ENCODE peak calls at places on chromosomes 2 and 18, in eight cellular contexts. X, D, S, J, W, E, C and B are unnamed samples.

GRCh38 chr2:127394464-127394863 is 6.7 kb upstream of the MAP3K2 start:
- DNase-seq in X (no peak), D (no peak), S (no peak), J (no peak), W (no peak), E (no peak), C (no peak), B (no peak)

GRCh38 chr2:150013011-150013410 is 425.4 kb upstream of the MMADHC start:
- DNase-seq in X (no peak), D (no peak), S (no peak), J (no peak), W (no peak), E (peak), C (no peak), B (no peak)

GRCh38 chr2:66233981-66234380 is 200.9 kb upstream of the MEIS1 start:
- DNase-seq in X (no peak), D (no peak), S (no peak), J (no peak), W (no peak), E (no peak), C (no peak), B (no peak)

GRCh38 chr2:7566382-7566881 is 649.2 kb downstream of the RNF144A start:
- DNase-seq in X (no peak), D (no peak), S (no peak), J (no peak), W (no peak), E (no peak), C (no peak), B (no peak)

GRCh38 chr2:241148891-241149674 is at the start of gene PASK:
- DNase-seq in X (peak), D (peak), S (peak), J (peak), W (peak), E (peak), C (peak), B (peak)

GRCh38 chr2:171579481-171579880 is 57.2 kb downstream of the CYBRD1 start:
- DNase-seq in X (no peak), D (no peak), S (no peak), J (no peak), W (no peak), E (no peak), C (no peak), B (no peak)

GRCh38 chr2:109381327-109381820 is 232.4 kb downstream of the SEPTIN10 start:
- DNase-seq in X (no peak), D (no peak), S (no peak), J (no peak), W (no peak), E (no peak), C (no peak), B (no peak)

GRCh38 chr2:66377832-66378231 is 57.1 kb upstream of the MEIS1 start:
- DNase-seq in X (no peak), D (no peak), S (no peak), J (no peak), W (no peak), E (no peak), C (no peak), B (no peak)

GRCh38 chr2:55153564-55154315 is 78.4 kb downstream of the CLHC1 start:
- DNase-seq in X (no peak), D (no peak), S (no peak), J (no peak), W (no peak), E (no peak), C (no peak), B (no peak)

GRCh38 chr2:216693414-216694100 is 1.8 kb downstream of the IGFBP5 start:
- DNase-seq in X (no peak), D (no peak), S (no peak), J (no peak), W (no peak), E (no peak), C (no peak), B (no peak)

GRCh38 chr18:29439398-29439797 is 1262.5 kb upstream of the CDH2 start:
- DNase-seq in X (no peak), D (no peak), S (no peak), J (no peak), W (no peak), E (no peak), C (no peak), B (no peak)